ENCODE peak calls at places on chromosomes 6 and 20, in nine cellular contexts. T, U, J, Q, C, S, N, K and X are unnamed samples.

GRCh38 chr20:20956586-20956985 is 149.6 kb downstream of the LINC00237 start:
- DNase-seq in T (no peak), C (no peak), S (no peak), N (no peak), Q (no peak), U (no peak), K (no peak), J (no peak), X (no peak)

GRCh38 chr6:134057478-134057877 is 5.1 kb upstream of the SLC2A12 start:
- DNase-seq in S (no peak), N (no peak), T (no peak), C (no peak), U (no peak), J (no peak), K (peak), Q (no peak), X (no peak)

GRCh38 chr6:167049275-167049674 is 50.1 kb downstream of the CEP43 start:
- DNase-seq in C (no peak), T (no peak), N (no peak), J (no peak), U (no peak), S (no peak), Q (no peak), K (no peak), X (no peak)

GRCh38 chr6:41678511-41679084 is 40.3 kb downstream of the MDFI start:
- DNase-seq in U (no peak), T (no peak), K (no peak), C (no peak), Q (no peak), N (no peak), J (no peak), S (no peak), X (no peak)

GRCh38 chr20:38548356-38549083 is 32.5 kb upstream of the ADIG start:
- DNase-seq in U (no peak), C (no peak), K (no peak), N (no peak), Q (no peak), T (no peak), S (no peak), J (no peak), X (no peak)

GRCh38 chr6:130417951-130418350 is 52.1 kb downstream of the TMEM200A start:
- DNase-seq in U (peak), K (no peak), S (no peak), N (peak), J (no peak), Q (no peak), T (no peak), C (no peak), X (no peak)

GRCh38 chr20:50558483-50558925 is 48.3 kb downstream of the PTPN1 start:
- DNase-seq in S (no peak), U (peak), N (peak), J (no peak), C (peak), T (no peak), K (no peak), Q (no peak), X (no peak)

GRCh38 chr6:16236009-16236501 is 2.3 kb upstream of the GMPR start:
- DNase-seq in U (no peak), S (no peak), C (no peak), Q (no peak), T (no peak), N (no peak), K (no peak), J (no peak), X (no peak)

GRCh38 chr6:90458353-90459224 is 128.3 kb downstream of the MAP3K7 start:
- DNase-seq in C (no peak), J (no peak), U (peak), S (no peak), K (no peak), T (no peak), Q (peak), N (no peak), X (no peak)

GRCh38 chr6:162058281-162058875 is 669.2 kb downstream of the PRKN start:
- DNase-seq in K (no peak), U (peak), S (no peak), N (no peak), J (no peak), Q (no peak), C (peak), T (peak), X (no peak)

GRCh38 chr20:11585752-11586352 is 331.8 kb upstream of the BTBD3 start:
- DNase-seq in C (peak), J (no peak), N (peak), Q (no peak), U (peak), K (no peak), T (peak), S (no peak), X (no peak)

GRCh38 chr6:63683071-63683603 is 47.5 kb downstream of the PHF3 start:
- DNase-seq in T (no peak), Q (no peak), K (no peak), S (no peak), N (no peak), U (no peak), C (no peak), J (no peak), X (no peak)

GRCh38 chr6:35808688-35809087 is 3.5 kb downstream of the LHFPL5 start:
- DNase-seq in C (no peak), S (no peak), Q (no peak), T (no peak), N (no peak), J (no peak), K (no peak), U (no peak), X (no peak)

GRCh38 chr6:161956082-161956481 is 682.2 kb upstream of the AGPAT4 start:
- DNase-seq in T (no peak), K (no peak), Q (no peak), J (no peak), U (no peak), S (no peak), C (no peak), N (no peak), X (no peak)

GRCh38 chr6:139364302-139364981 is 10.0 kb downstream of the CITED2 start:
- DNase-seq in T (no peak), C (no peak), K (no peak), Q (no peak), J (no peak), N (no peak), S (no peak), U (peak), X (no peak)

DNA sequence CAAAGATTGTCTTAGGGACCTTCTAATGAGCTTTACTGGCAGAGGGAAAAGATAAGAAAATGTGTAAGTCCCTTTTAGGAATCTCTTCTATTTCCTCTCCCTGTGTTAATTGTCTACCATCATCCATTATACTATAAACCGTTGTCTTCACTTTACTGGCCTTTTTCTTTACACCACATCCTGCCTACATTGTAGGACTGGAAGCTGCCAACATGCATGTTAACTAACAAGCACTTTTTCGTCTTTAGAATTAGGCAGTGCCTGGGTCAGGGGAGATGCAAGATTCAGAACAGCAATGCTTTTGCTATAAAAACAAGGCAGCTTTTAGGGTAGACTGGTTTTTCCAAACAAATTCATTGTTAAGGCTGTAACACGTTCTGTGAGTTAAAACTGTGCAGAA is 11.0 kb upstream of the PKIG start:
- DNase-seq in T (no peak), U (peak), N (no peak), Q (no peak), C (no peak), S (no peak), J (no peak), K (no peak), X (no peak)
- H3K27ac ChIP-seq in T (no peak), U (no peak), N (no peak), Q (no peak), C (no peak), S (no peak), J (no peak), K (peak), X (peak)

GRCh38 chr20:9409981-9410380 is 104.4 kb upstream of the LAMP5 start:
- DNase-seq in Q (no peak), S (no peak), T (no peak), U (peak), K (no peak), C (no peak), N (peak), J (no peak), X (no peak)
- TF ChIP-seq CTCF in Q (no peak), S (no peak), T (no peak), U (no peak), K (no peak), C (no peak), N (no peak), J (no peak), X (no peak)

GRCh38 chr6:22078802-22079545 is 217.9 kb downstream of the PRL start:
- DNase-seq in C (no peak), Q (no peak), K (no peak), J (no peak), U (no peak), N (peak), S (no peak), T (no peak), X (no peak)
- H3K27ac ChIP-seq in C (no peak), Q (no peak), K (no peak), J (no peak), U (peak), N (peak), S (no peak), T (no peak), X (no peak)

GRCh38 chr20:34709836-34710567 is 5.9 kb downstream of the TP53INP2 start:
- DNase-seq in J (no peak), Q (no peak), T (no peak), U (peak), C (peak), S (peak), N (peak), K (peak), X (peak)
- TF ChIP-seq CTCF in J (no peak), Q (no peak), T (peak), U (peak), C (peak), S (peak), N (peak), K (no peak), X (no peak)

DNA sequence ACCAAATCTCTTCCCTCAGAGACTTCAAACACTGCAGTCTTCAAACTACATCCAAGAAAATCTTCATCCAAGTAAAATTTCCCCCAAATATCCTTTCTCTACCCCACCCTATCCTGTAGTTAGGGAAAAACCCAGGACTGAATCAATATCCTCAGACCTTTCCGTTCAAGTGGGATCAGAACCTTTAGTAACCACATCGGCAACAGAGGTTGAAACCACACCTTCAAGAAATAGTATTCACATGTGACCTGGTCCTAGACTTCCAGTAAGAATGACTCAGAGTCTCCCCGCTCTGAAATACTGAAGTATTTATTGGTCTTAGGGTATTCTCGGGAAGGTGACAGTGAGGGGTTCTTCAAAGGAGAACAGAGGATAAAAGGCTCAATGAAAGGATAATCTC is 8.7 kb downstream of the HLA-DPA1 start:
- DNase-seq in U (no peak), C (no peak), T (no peak), K (no peak), S (no peak), J (no peak), N (no peak), Q (no peak), X (no peak)
- H3K27ac ChIP-seq in U (no peak), C (no peak), T (no peak), K (no peak), S (no peak), J (no peak), N (no peak), Q (no peak), X (no peak)